ENCODE peak calls at places on chromosomes 6 and 20, in nine cellular contexts. F, A, S, C, Q, O, R, I and G are unnamed samples. For H3K9me2, the result is how much of the 10 kb centered on the place peaks cover.

GRCh38 chr20:46073024-46073423 is 16.7 kb downstream of the NCOA5 start:
- DNase-seq in F (no peak), A (no peak), S (no peak), C (no peak), Q (no peak), O (no peak), R (no peak), I (peak), G (no peak)

GRCh38 chr20:9978395-9979004 is 56.3 kb upstream of the ANKEF1 start:
- DNase-seq in F (peak), A (peak), S (peak), C (peak), Q (peak), O (peak), R (peak), I (peak), G (peak)

GRCh38 chr6:109170333-109170732 is 75.0 kb downstream of the CEP57L1 start:
- DNase-seq in F (no peak), A (no peak), S (no peak), C (no peak), Q (no peak), O (no peak), R (no peak), I (no peak), G (no peak)

GRCh38 chr20:4167261-4168004 is 152.1 kb upstream of the RNF24 start:
- DNase-seq in F (no peak), A (no peak), S (no peak), C (no peak), Q (peak), O (no peak), R (peak), I (no peak), G (peak)

GRCh38 chr6:37236921-37237320 is 20.7 kb upstream of the TBC1D22B start:
- DNase-seq in F (no peak), A (no peak), S (no peak), C (peak), Q (no peak), O (no peak), R (no peak), I (peak), G (no peak)

GRCh38 chr6:166206066-166206465 is 38.4 kb upstream of the TBXT start:
- DNase-seq in F (no peak), A (peak), S (no peak), C (peak), Q (no peak), O (no peak), R (no peak), I (no peak), G (no peak)

GRCh38 chr6:44146685-44147084 is 11.9 kb upstream of the CAPN11 start:
- DNase-seq in F (no peak), A (no peak), S (no peak), C (no peak), Q (no peak), O (no peak), R (no peak), I (no peak), G (no peak)

GRCh38 chr6:14339172-14339571 is 221.6 kb downstream of the CD83 start:
- DNase-seq in F (no peak), A (no peak), S (no peak), C (no peak), Q (no peak), O (no peak), R (no peak), I (no peak), G (no peak)

GRCh38 chr6:156109713-156110112 is 654.1 kb upstream of the NOX3 start:
- DNase-seq in F (no peak), A (no peak), S (no peak), C (no peak), Q (no peak), O (peak), R (no peak), I (no peak), G (no peak)

GRCh38 chr6:33192105-33192646 is at the start of gene COL11A2:
- DNase-seq in F (no peak), A (no peak), S (no peak), C (no peak), Q (no peak), O (no peak), R (peak), I (no peak), G (peak)

GRCh38 chr6:135572051-135572450 is 74.5 kb upstream of the AHI1 start:
- DNase-seq in F (no peak), A (no peak), S (no peak), C (no peak), Q (no peak), O (no peak), R (no peak), I (no peak), G (no peak)

GRCh38 chr6:105258816-105259215 is 79.0 kb upstream of the POPDC3 start:
- DNase-seq in F (no peak), A (no peak), S (no peak), C (no peak), Q (no peak), O (no peak), R (no peak), I (no peak), G (no peak)

GRCh38 chr6:89951574-89952360 is 57.5 kb downstream of the GJA10 start:
- DNase-seq in F (no peak), A (peak), S (no peak), C (no peak), Q (peak), O (no peak), R (no peak), I (no peak), G (peak)

GRCh38 chr6:109008537-109008950 is 86.1 kb downstream of the SESN1 start:
- DNase-seq in F (no peak), A (no peak), S (no peak), C (peak), Q (peak), O (no peak), R (no peak), I (no peak), G (no peak)

GRCh38 chr6:121405306-121405705 is 30.1 kb upstream of the GJA1 start:
- DNase-seq in F (no peak), A (no peak), S (no peak), C (no peak), Q (no peak), O (no peak), R (no peak), I (no peak), G (no peak)

GRCh38 chr6:32945106-32945761 is 4.4 kb upstream of the HLA-DMB start:
- DNase-seq in F (peak), A (no peak), S (no peak), C (peak), Q (no peak), O (no peak), R (no peak), I (no peak), G (no peak)

GRCh38 chr6:109747216-109747615 is 56.1 kb downstream of the FIG4 start:
- DNase-seq in F (no peak), A (no peak), S (no peak), C (no peak), Q (no peak), O (no peak), R (no peak), I (no peak), G (no peak)

GRCh38 chr6:157099912-157100593 is 223.3 kb downstream of the TMEM242 start:
- DNase-seq in F (no peak), A (no peak), S (no peak), C (no peak), Q (no peak), O (no peak), R (no peak), I (no peak), G (no peak)

GRCh38 chr6:50030777-50031562 is 9.2 kb upstream of the DEFB110 start:
- DNase-seq in F (no peak), A (peak), S (peak), C (peak), Q (peak), O (no peak), R (peak), I (no peak), G (peak)

GRCh38 chr6:109424946-109425345 is 15.5 kb downstream of the PPIL6 start:
- DNase-seq in F (no peak), A (no peak), S (no peak), C (no peak), Q (no peak), O (no peak), R (no peak), I (no peak), G (no peak)

GRCh38 chr6:109257494-109257893 is 124.8 kb downstream of the CD164 start:
- DNase-seq in F (no peak), A (no peak), S (no peak), C (no peak), Q (no peak), O (no peak), R (peak), I (no peak), G (no peak)

GRCh38 chr20:62800314-62801259 is 4.0 kb upstream of the OGFR start:
- DNase-seq in F (no peak), A (no peak), S (no peak), C (no peak), Q (no peak), O (no peak), R (no peak), I (no peak), G (no peak)

GRCh38 chr6:13068558-13069210 is 259.7 kb downstream of the TBC1D7 start:
- DNase-seq in F (no peak), A (no peak), S (no peak), C (no peak), Q (no peak), O (peak), R (no peak), I (no peak), G (no peak)

GRCh38 chr6:13076575-13076974 is 251.8 kb downstream of the TBC1D7 start:
- DNase-seq in F (no peak), A (no peak), S (no peak), C (no peak), Q (no peak), O (no peak), R (no peak), I (no peak), G (no peak)

GRCh38 chr6:13074746-13075490 is 253.4 kb downstream of the TBC1D7 start:
- DNase-seq in F (no peak), A (no peak), S (no peak), C (no peak), Q (no peak), O (no peak), R (no peak), I (no peak), G (no peak)

GRCh38 chr6:13075491-13075845 is 252.9 kb downstream of the TBC1D7 start:
- DNase-seq in F (no peak), A (no peak), S (no peak), C (no peak), Q (no peak), O (no peak), R (no peak), I (no peak), G (no peak)

DNA sequence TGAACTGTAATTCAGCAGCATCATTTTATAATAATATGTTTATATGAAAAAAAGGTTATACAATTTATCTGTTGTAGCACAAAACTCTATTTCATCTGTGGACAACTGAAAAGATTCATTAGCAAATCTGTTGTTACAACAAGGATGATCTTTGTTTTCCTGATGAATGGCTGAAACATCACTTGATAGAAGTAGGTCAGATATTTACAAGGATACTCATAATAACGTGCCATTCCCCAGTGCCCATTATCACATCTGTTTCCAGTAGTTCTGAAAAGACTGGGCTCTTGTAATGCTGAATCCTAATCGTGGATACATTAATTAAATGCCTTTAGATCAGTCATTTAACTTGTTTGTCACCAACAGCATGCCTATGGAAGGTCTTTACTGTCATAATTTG is 256.4 kb downstream of the TBC1D7 start:
- DNase-seq in F (no peak), A (no peak), S (no peak), C (no peak), Q (no peak), O (no peak), R (no peak), I (no peak), G (no peak)
- H3K9me2 ChIP-seq in F (under half), A (under half), S (under half), C (under half), Q (under half), O (under half), R (under half), I (under half), G (under half)

GRCh38 chr6:170289108-170289931 is 1.6 kb downstream of the DLL1 start:
- DNase-seq in F (no peak), A (no peak), S (no peak), C (peak), Q (no peak), O (no peak), R (peak), I (no peak), G (peak)
- H3K9me2 ChIP-seq in F (under half), A (under half), S (under half), C (under half), Q (under half), O (under half), R (under half), I (under half), G (under half)

DNA sequence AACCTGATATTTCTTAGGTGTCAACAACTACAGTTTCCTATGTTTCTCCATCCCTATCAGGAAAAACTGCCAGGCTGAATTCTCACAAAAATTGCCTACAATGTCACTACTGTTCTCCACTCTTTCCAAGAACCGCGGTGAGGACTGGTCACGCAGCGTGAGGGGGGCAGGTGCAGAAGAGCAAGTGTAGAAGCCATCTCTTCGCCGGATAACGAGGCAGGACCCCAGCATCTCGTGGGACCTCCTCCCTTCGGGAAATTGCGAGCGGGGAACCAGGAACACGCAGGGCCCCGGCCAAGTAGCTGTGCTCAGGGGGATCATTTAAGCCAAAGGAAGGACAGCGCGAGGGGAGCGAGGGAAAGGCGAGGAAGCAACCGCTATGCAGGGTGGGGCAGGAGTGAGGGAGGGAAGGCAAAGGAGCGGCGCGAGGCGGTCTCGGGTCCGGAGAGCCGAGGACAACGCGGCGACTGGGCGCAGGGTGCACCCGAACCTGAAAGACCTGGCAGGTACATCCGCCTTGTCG is 593 bp downstream of the APMAP start:
- DNase-seq in F (peak), A (peak), S (no peak), C (peak), Q (peak), O (no peak), R (peak), I (no peak), G (peak)
- H3K9me2 ChIP-seq in F (under half), A (under half), S (under half), C (under half), Q (under half), O (under half), R (under half), I (under half), G (under half)

GRCh38 chr6:11891547-11891946 is 112.9 kb upstream of the ADTRP start:
- DNase-seq in F (no peak), A (no peak), S (no peak), C (no peak), Q (no peak), O (no peak), R (no peak), I (no peak), G (no peak)
- H3K9me2 ChIP-seq in F (under half), A (under half), S (under half), C (under half), Q (under half), O (under half), R (under half), I (under half), G (under half)

DNA sequence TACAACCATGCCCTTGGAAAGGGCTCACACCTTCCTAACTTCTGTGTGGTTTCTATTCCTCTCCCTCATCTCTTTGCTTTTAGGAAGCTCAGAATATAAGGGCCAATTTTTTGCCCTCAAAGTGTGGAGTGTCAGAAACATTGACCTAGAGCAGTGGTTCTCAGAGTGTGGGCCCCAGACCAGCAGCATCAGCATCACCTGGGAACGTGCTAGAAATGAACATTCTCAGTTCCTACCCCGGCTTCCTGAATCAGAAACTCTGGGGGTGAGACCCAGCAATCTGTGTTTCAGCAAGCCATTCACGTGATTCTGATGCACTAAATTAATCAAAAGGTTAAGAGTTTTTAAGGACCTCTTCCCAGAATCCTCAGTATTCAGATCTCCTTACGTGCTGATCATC is 47.9 kb upstream of the IL17A start:
- DNase-seq in F (no peak), A (no peak), S (no peak), C (no peak), Q (no peak), O (peak), R (no peak), I (no peak), G (no peak)
- H3K9me2 ChIP-seq in F (under half), A (under half), S (under half), C (under half), Q (under half), O (under half), R (under half), I (under half), G (under half)

GRCh38 chr20:39081255-39081654 is 119.1 kb downstream of the DHX35 start:
- DNase-seq in F (peak), A (peak), S (peak), C (peak), Q (peak), O (peak), R (peak), I (peak), G (peak)
- H3K9me2 ChIP-seq in F (under half), A (under half), S (under half), C (under half), Q (under half), O (under half), R (under half), I (under half), G (under half)